ENCODE peak calls at places on chromosomes 13 and 19, in six cellular contexts. One of them, this sample, is unnamed.

GRCh38 chr13:92103673-92104296 is 705.4 kb downstream of the GPC5 start:
- DNase-seq in RWPE1: no peak
- DNase-seq in Calu3: no peak
- DNase-seq in activated naive CD4-positive, alpha-beta T cell treated with Interleukin-2 at 50 U/mL for 16 hours: no peak
- DNase-seq in GM04504: no peak
- DNase-seq in IMR-90: peak
- DNase-seq in this sample: no peak

GRCh38 chr19:45385392-45386221 is 15.2 kb upstream of the ERCC2 start:
- DNase-seq in RWPE1: no peak
- DNase-seq in Calu3: no peak
- DNase-seq in activated naive CD4-positive, alpha-beta T cell treated with Interleukin-2 at 50 U/mL for 16 hours: no peak
- DNase-seq in GM04504: no peak
- DNase-seq in IMR-90: no peak
- DNase-seq in this sample: no peak

GRCh38 chr19:15727724-15728123 is at the start of gene OR10H2:
- DNase-seq in RWPE1: no peak
- DNase-seq in Calu3: no peak
- DNase-seq in activated naive CD4-positive, alpha-beta T cell treated with Interleukin-2 at 50 U/mL for 16 hours: no peak
- DNase-seq in GM04504: no peak
- DNase-seq in IMR-90: no peak
- DNase-seq in this sample: no peak

GRCh38 chr13:103694033-103694432 is 627.8 kb upstream of the SLC10A2 start:
- DNase-seq in RWPE1: no peak
- DNase-seq in Calu3: no peak
- DNase-seq in activated naive CD4-positive, alpha-beta T cell treated with Interleukin-2 at 50 U/mL for 16 hours: no peak
- DNase-seq in GM04504: no peak
- DNase-seq in IMR-90: no peak
- DNase-seq in this sample: no peak

GRCh38 chr19:9917322-9917721 is 19.0 kb downstream of the OLFM2 start:
- DNase-seq in RWPE1: peak
- DNase-seq in Calu3: peak
- DNase-seq in activated naive CD4-positive, alpha-beta T cell treated with Interleukin-2 at 50 U/mL for 16 hours: no peak
- DNase-seq in GM04504: no peak
- DNase-seq in IMR-90: peak
- DNase-seq in this sample: no peak

GRCh38 chr19:55136399-55137102 is 12.5 kb downstream of the TNNT1 start:
- DNase-seq in RWPE1: no peak
- DNase-seq in Calu3: no peak
- DNase-seq in activated naive CD4-positive, alpha-beta T cell treated with Interleukin-2 at 50 U/mL for 16 hours: no peak
- DNase-seq in GM04504: no peak
- DNase-seq in IMR-90: no peak
- DNase-seq in this sample: no peak

GRCh38 chr13:110298566-110299321 is 8.2 kb downstream of the COL4A1 start:
- DNase-seq in RWPE1: no peak
- DNase-seq in Calu3: no peak
- DNase-seq in activated naive CD4-positive, alpha-beta T cell treated with Interleukin-2 at 50 U/mL for 16 hours: no peak
- DNase-seq in GM04504: no peak
- DNase-seq in IMR-90: no peak
- DNase-seq in this sample: no peak

GRCh38 chr19:47779524-47780214 is 1.2 kb downstream of the SELENOW start:
- DNase-seq in RWPE1: no peak
- DNase-seq in Calu3: peak
- DNase-seq in activated naive CD4-positive, alpha-beta T cell treated with Interleukin-2 at 50 U/mL for 16 hours: no peak
- DNase-seq in GM04504: no peak
- DNase-seq in IMR-90: no peak
- DNase-seq in this sample: no peak

GRCh38 chr19:47232422-47233211 is 1.6 kb upstream of the BBC3 start:
- DNase-seq in RWPE1: peak
- DNase-seq in Calu3: peak
- DNase-seq in activated naive CD4-positive, alpha-beta T cell treated with Interleukin-2 at 50 U/mL for 16 hours: no peak
- DNase-seq in GM04504: no peak
- DNase-seq in IMR-90: peak
- DNase-seq in this sample: no peak

GRCh38 chr13:50224534-50224933 is 209.3 kb downstream of the KCNRG start:
- DNase-seq in RWPE1: peak
- DNase-seq in Calu3: no peak
- DNase-seq in activated naive CD4-positive, alpha-beta T cell treated with Interleukin-2 at 50 U/mL for 16 hours: peak
- DNase-seq in GM04504: no peak
- DNase-seq in IMR-90: peak
- DNase-seq in this sample: no peak

GRCh38 chr19:48418317-48419064 is 25.0 kb downstream of the GRIN2D start:
- DNase-seq in RWPE1: no peak
- DNase-seq in Calu3: no peak
- DNase-seq in activated naive CD4-positive, alpha-beta T cell treated with Interleukin-2 at 50 U/mL for 16 hours: no peak
- DNase-seq in GM04504: no peak
- DNase-seq in IMR-90: peak
- DNase-seq in this sample: no peak

GRCh38 chr19:50902640-50903039 is 8.6 kb downstream of the KLK4 start:
- DNase-seq in RWPE1: no peak
- DNase-seq in Calu3: no peak
- DNase-seq in activated naive CD4-positive, alpha-beta T cell treated with Interleukin-2 at 50 U/mL for 16 hours: no peak
- DNase-seq in GM04504: no peak
- DNase-seq in IMR-90: no peak
- DNase-seq in this sample: no peak

GRCh38 chr13:69935043-69935442 is 172.6 kb upstream of the ATXN8OS start:
- DNase-seq in RWPE1: no peak
- DNase-seq in Calu3: no peak
- DNase-seq in activated naive CD4-positive, alpha-beta T cell treated with Interleukin-2 at 50 U/mL for 16 hours: no peak
- DNase-seq in GM04504: no peak
- DNase-seq in IMR-90: no peak
- DNase-seq in this sample: no peak

GRCh38 chr13:32902898-32903297 is 113.3 kb upstream of the KL start:
- DNase-seq in RWPE1: no peak
- DNase-seq in Calu3: no peak
- DNase-seq in activated naive CD4-positive, alpha-beta T cell treated with Interleukin-2 at 50 U/mL for 16 hours: no peak
- DNase-seq in GM04504: no peak
- DNase-seq in IMR-90: peak
- DNase-seq in this sample: no peak

GRCh38 chr13:32314271-32314967 is 744 bp downstream of the ZAR1L start:
- DNase-seq in RWPE1: no peak
- DNase-seq in Calu3: no peak
- DNase-seq in activated naive CD4-positive, alpha-beta T cell treated with Interleukin-2 at 50 U/mL for 16 hours: no peak
- DNase-seq in GM04504: no peak
- DNase-seq in IMR-90: no peak
- DNase-seq in this sample: no peak

GRCh38 chr19:41863209-41863931 is 3.3 kb downstream of the RPS19 start:
- DNase-seq in RWPE1: no peak
- DNase-seq in Calu3: no peak
- DNase-seq in activated naive CD4-positive, alpha-beta T cell treated with Interleukin-2 at 50 U/mL for 16 hours: no peak
- DNase-seq in GM04504: no peak
- DNase-seq in IMR-90: no peak
- DNase-seq in this sample: no peak

GRCh38 chr19:16376649-16377048 is 52.0 kb downstream of the KLF2 start:
- DNase-seq in RWPE1: peak
- DNase-seq in Calu3: peak
- DNase-seq in activated naive CD4-positive, alpha-beta T cell treated with Interleukin-2 at 50 U/mL for 16 hours: peak
- DNase-seq in GM04504: no peak
- DNase-seq in IMR-90: no peak
- DNase-seq in this sample: no peak

GRCh38 chr13:53200498-53201453 is 172.2 kb downstream of the OLFM4 start:
- DNase-seq in RWPE1: peak
- DNase-seq in Calu3: no peak
- DNase-seq in activated naive CD4-positive, alpha-beta T cell treated with Interleukin-2 at 50 U/mL for 16 hours: no peak
- DNase-seq in GM04504: no peak
- DNase-seq in IMR-90: peak
- DNase-seq in this sample: no peak

GRCh38 chr19:50607874-50608785 is 31.6 kb downstream of the SYT3 start:
- DNase-seq in RWPE1: peak
- DNase-seq in Calu3: no peak
- DNase-seq in activated naive CD4-positive, alpha-beta T cell treated with Interleukin-2 at 50 U/mL for 16 hours: peak
- DNase-seq in GM04504: peak
- DNase-seq in IMR-90: peak
- DNase-seq in this sample: peak

GRCh38 chr19:1248454-1249297 is at the start of gene MIDN:
- DNase-seq in RWPE1: peak
- DNase-seq in Calu3: peak
- DNase-seq in activated naive CD4-positive, alpha-beta T cell treated with Interleukin-2 at 50 U/mL for 16 hours: peak
- DNase-seq in GM04504: peak
- DNase-seq in IMR-90: peak
- DNase-seq in this sample: no peak

GRCh38 chr19:40907968-40908735 is 26.1 kb upstream of the CYP2A7 start:
- DNase-seq in RWPE1: no peak
- DNase-seq in Calu3: no peak
- DNase-seq in activated naive CD4-positive, alpha-beta T cell treated with Interleukin-2 at 50 U/mL for 16 hours: peak
- DNase-seq in GM04504: no peak
- DNase-seq in IMR-90: no peak
- DNase-seq in this sample: no peak

GRCh38 chr19:8593931-8594330 is 16.6 kb downstream of the ADAMTS10 start:
- DNase-seq in RWPE1: no peak
- DNase-seq in Calu3: no peak
- DNase-seq in activated naive CD4-positive, alpha-beta T cell treated with Interleukin-2 at 50 U/mL for 16 hours: no peak
- DNase-seq in GM04504: no peak
- DNase-seq in IMR-90: no peak
- DNase-seq in this sample: no peak

GRCh38 chr13:77114271-77114670 is 87.3 kb upstream of the FBXL3 start:
- DNase-seq in RWPE1: no peak
- DNase-seq in Calu3: no peak
- DNase-seq in activated naive CD4-positive, alpha-beta T cell treated with Interleukin-2 at 50 U/mL for 16 hours: no peak
- DNase-seq in GM04504: no peak
- DNase-seq in IMR-90: peak
- DNase-seq in this sample: no peak

GRCh38 chr13:20636079-20636478 is 67.4 kb upstream of the IL17D start:
- DNase-seq in RWPE1: no peak
- DNase-seq in Calu3: no peak
- DNase-seq in activated naive CD4-positive, alpha-beta T cell treated with Interleukin-2 at 50 U/mL for 16 hours: no peak
- DNase-seq in GM04504: no peak
- DNase-seq in IMR-90: no peak
- DNase-seq in this sample: no peak

GRCh38 chr19:11694533-11695439 is 44.0 kb downstream of the ZNF823 start:
- DNase-seq in RWPE1: peak
- DNase-seq in Calu3: peak
- DNase-seq in activated naive CD4-positive, alpha-beta T cell treated with Interleukin-2 at 50 U/mL for 16 hours: peak
- DNase-seq in GM04504: peak
- DNase-seq in IMR-90: peak
- DNase-seq in this sample: peak

GRCh38 chr19:35177377-35178274 is 23.1 kb downstream of the FXYD5 start:
- DNase-seq in RWPE1: no peak
- DNase-seq in Calu3: no peak
- DNase-seq in activated naive CD4-positive, alpha-beta T cell treated with Interleukin-2 at 50 U/mL for 16 hours: no peak
- DNase-seq in GM04504: no peak
- DNase-seq in IMR-90: no peak
- DNase-seq in this sample: no peak

GRCh38 chr19:2040647-2041435 is 10.2 kb downstream of the MKNK2 start:
- DNase-seq in RWPE1: no peak
- DNase-seq in Calu3: no peak
- DNase-seq in activated naive CD4-positive, alpha-beta T cell treated with Interleukin-2 at 50 U/mL for 16 hours: no peak
- DNase-seq in GM04504: no peak
- DNase-seq in IMR-90: no peak
- DNase-seq in this sample: no peak

GRCh38 chr13:78608705-78609463 is 5.5 kb upstream of the POU4F1 start:
- DNase-seq in RWPE1: no peak
- DNase-seq in Calu3: no peak
- DNase-seq in activated naive CD4-positive, alpha-beta T cell treated with Interleukin-2 at 50 U/mL for 16 hours: no peak
- DNase-seq in GM04504: no peak
- DNase-seq in IMR-90: no peak
- DNase-seq in this sample: no peak

GRCh38 chr19:6536138-6536671 is 5.4 kb downstream of the TNFSF9 start:
- DNase-seq in RWPE1: peak
- DNase-seq in Calu3: peak
- DNase-seq in activated naive CD4-positive, alpha-beta T cell treated with Interleukin-2 at 50 U/mL for 16 hours: peak
- DNase-seq in GM04504: no peak
- DNase-seq in IMR-90: no peak
- DNase-seq in this sample: no peak

This sample was measured in AG04450.